ENCODE peak calls at places on chromosomes 2 and 18, in four cellular contexts. K is GM23248, S is endodermal cell, F is NCI-H1092. M is an unnamed sample.

GRCh38 chr2:70888389-70888924 is 47.2 kb upstream of the ATP6V1B1 start:
- DNase-seq in F (peak; percentile 30), K (no peak), S (no peak), M (no peak)

GRCh38 chr2:69177785-69178636 is 165.0 kb downstream of the ANTXR1 start:
- DNase-seq in S (peak; percentile 99), F (no peak), K (peak; percentile 97), M (no peak)

GRCh38 chr2:7709907-7710306 is 792.7 kb downstream of the RNF144A start:
- DNase-seq in S (no peak), F (no peak), K (peak; percentile 86), M (no peak)

GRCh38 chr2:60832621-60833020 is 48.8 kb upstream of the REL start:
- DNase-seq in F (no peak), S (no peak), K (no peak), M (no peak)

GRCh38 chr2:64153811-64154210 is 9.6 kb upstream of the PELI1 start:
- DNase-seq in F (no peak), K (no peak), S (no peak), M (no peak)

GRCh38 chr2:239084007-239084406 is 236.1 kb downstream of the TWIST2 start:
- DNase-seq in F (no peak), S (no peak), K (no peak), M (no peak)

GRCh38 chr2:173607601-173608311 is 253.1 kb downstream of the CDCA7 start:
- DNase-seq in S (no peak), K (no peak), F (peak; percentile 7), M (no peak)

GRCh38 chr2:112340416-112340815 is 65.0 kb downstream of the ZC3H6 start:
- DNase-seq in F (no peak), S (no peak), K (no peak), M (no peak)

GRCh38 chr2:11748861-11749645 is 2.6 kb downstream of the LPIN1 start:
- DNase-seq in S (no peak), F (no peak), K (no peak), M (no peak)

GRCh38 chr18:14978191-14978590 is 230.2 kb downstream of the ANKRD30B start:
- DNase-seq in S (no peak), F (no peak), K (no peak), M (no peak)

GRCh38 chr2:1992280-1992679 is 248.0 kb upstream of the PXDN start:
- DNase-seq in K (no peak), F (no peak), S (peak; percentile 27), M (no peak)

GRCh38 chr2:234587341-234588053 is 90.6 kb upstream of the ARL4C start:
- DNase-seq in F (no peak), K (no peak), S (no peak), M (no peak)

GRCh38 chr2:75587954-75588587 is 27.3 kb upstream of the EVA1A start:
- DNase-seq in K (peak; percentile 93), S (no peak), F (no peak), M (no peak)

GRCh38 chr2:205386109-205386508 is 296.2 kb upstream of the NRP2 start:
- DNase-seq in F (no peak), S (no peak), K (no peak), M (no peak)